ENCODE peak calls at places on chromosome 15, in eight cellular contexts. T, H, N, Y, S, V, F and J are unnamed samples.

GRCh38 chr15:96542130-96542770 is 211.8 kb downstream of the NR2F2 start:
- DNase-seq in T (no peak), H (no peak), N (no peak), Y (no peak), S (no peak), V (no peak), F (no peak), J (no peak)

GRCh38 chr15:46297766-46298165 is 662.9 kb downstream of the SQOR start:
- DNase-seq in T (no peak), H (no peak), N (no peak), Y (no peak), S (no peak), V (no peak), F (no peak), J (no peak)

GRCh38 chr15:47301481-47301880 is 415.8 kb upstream of the SEMA6D start:
- DNase-seq in T (no peak), H (no peak), N (no peak), Y (no peak), S (no peak), V (no peak), F (no peak), J (no peak)

GRCh38 chr15:83854950-83855707 is 201.2 kb downstream of the ADAMTSL3 start:
- DNase-seq in T (peak; percentile 77), H (no peak), N (no peak), Y (peak; percentile 56), S (no peak), V (no peak), F (no peak), J (no peak)

GRCh38 chr15:100216177-100216576 is 125.6 kb downstream of the ADAMTS17 start:
- DNase-seq in T (peak; percentile 59), H (no peak), N (no peak), Y (peak; percentile 36), S (no peak), V (no peak), F (no peak), J (no peak)

GRCh38 chr15:81880314-81880713 is 165.5 kb downstream of the MEX3B start:
- DNase-seq in T (no peak), H (no peak), N (no peak), Y (no peak), S (no peak), V (no peak), F (no peak), J (no peak)

GRCh38 chr15:96893159-96893906 is 562.8 kb downstream of the NR2F2 start:
- DNase-seq in T (peak; percentile 28), H (peak; percentile 80), N (peak; percentile 21), Y (peak; percentile 42), S (no peak), V (no peak), F (no peak), J (no peak)

GRCh38 chr15:63985221-63986184 is 60.8 kb downstream of the DAPK2 start:
- DNase-seq in T (no peak), H (peak; percentile 30), N (no peak), Y (no peak), S (no peak), V (no peak), F (no peak), J (no peak)

GRCh38 chr15:25469377-25469776 is 30.6 kb upstream of the UBE3A start:
- DNase-seq in T (peak; percentile 11), H (no peak), N (peak; percentile 4), Y (peak; percentile 4), S (no peak), V (no peak), F (no peak), J (no peak)

GRCh38 chr15:35991386-35991785 is 445.4 kb upstream of the DPH6 start:
- DNase-seq in T (no peak), H (no peak), N (no peak), Y (no peak), S (no peak), V (no peak), F (no peak), J (no peak)

GRCh38 chr15:52338891-52339290 is 43.3 kb upstream of the MYO5C start:
- DNase-seq in T (no peak), H (no peak), N (no peak), Y (no peak), S (no peak), V (no peak), F (no peak), J (no peak)

GRCh38 chr15:52337198-52337853 is 41.7 kb upstream of the MYO5C start:
- DNase-seq in T (peak; percentile 44), H (peak; percentile 39), N (peak; percentile 79), Y (peak; percentile 53), S (no peak), V (no peak), F (no peak), J (no peak)

GRCh38 chr15:52337961-52338535 is 42.4 kb upstream of the MYO5C start:
- DNase-seq in T (peak; percentile 38), H (peak; percentile 25), N (no peak), Y (peak; percentile 30), S (no peak), V (no peak), F (no peak), J (no peak)

GRCh38 chr15:52334491-52335160 is 39.0 kb upstream of the MYO5C start:
- DNase-seq in T (no peak), H (no peak), N (peak; percentile 91), Y (no peak), S (no peak), V (no peak), F (no peak), J (no peak)

GRCh38 chr15:52336530-52336929 is 40.9 kb upstream of the MYO5C start:
- DNase-seq in T (no peak), H (no peak), N (no peak), Y (no peak), S (no peak), V (no peak), F (no peak), J (no peak)
- TF ChIP-seq CTCF in T (no peak), H (no peak), N (no peak), Y (no peak), S (no peak), V (no peak), F (no peak), J (no peak)

GRCh38 chr15:51727141-51727897 is 10.1 kb downstream of the LYSMD2 start:
- DNase-seq in T (peak; percentile 18), H (no peak), N (no peak), Y (no peak), S (no peak), V (no peak), F (no peak), J (no peak)
- TF ChIP-seq CTCF in T (peak; percentile 41), H (no peak), N (no peak), Y (peak; percentile 41), S (peak; percentile 17), V (no peak), F (peak; percentile 44), J (no peak)

GRCh38 chr15:101669744-101670143 is 17.6 kb upstream of the TM2D3 start:
- DNase-seq in T (peak; percentile 56), H (no peak), N (no peak), Y (peak; percentile 79), S (no peak), V (no peak), F (no peak), J (no peak)

GRCh38 chr15:101662203-101662602 is 10.0 kb upstream of the TM2D3 start:
- DNase-seq in T (no peak), H (no peak), N (no peak), Y (no peak), S (no peak), V (no peak), F (no peak), J (no peak)

GRCh38 chr15:101660005-101660404 is 7.8 kb upstream of the TM2D3 start:
- DNase-seq in T (no peak), H (no peak), N (no peak), Y (no peak), S (no peak), V (no peak), F (no peak), J (no peak)

GRCh38 chr15:101664303-101664913 is 12.2 kb upstream of the TM2D3 start:
- DNase-seq in T (no peak), H (no peak), N (no peak), Y (no peak), S (no peak), V (no peak), F (no peak), J (no peak)
- TF ChIP-seq CTCF in T (peak; percentile 38), H (peak; percentile 13), N (peak; percentile 31), Y (peak; percentile 28), S (peak; percentile 18), V (no peak), F (peak; percentile 29), J (no peak)

DNA sequence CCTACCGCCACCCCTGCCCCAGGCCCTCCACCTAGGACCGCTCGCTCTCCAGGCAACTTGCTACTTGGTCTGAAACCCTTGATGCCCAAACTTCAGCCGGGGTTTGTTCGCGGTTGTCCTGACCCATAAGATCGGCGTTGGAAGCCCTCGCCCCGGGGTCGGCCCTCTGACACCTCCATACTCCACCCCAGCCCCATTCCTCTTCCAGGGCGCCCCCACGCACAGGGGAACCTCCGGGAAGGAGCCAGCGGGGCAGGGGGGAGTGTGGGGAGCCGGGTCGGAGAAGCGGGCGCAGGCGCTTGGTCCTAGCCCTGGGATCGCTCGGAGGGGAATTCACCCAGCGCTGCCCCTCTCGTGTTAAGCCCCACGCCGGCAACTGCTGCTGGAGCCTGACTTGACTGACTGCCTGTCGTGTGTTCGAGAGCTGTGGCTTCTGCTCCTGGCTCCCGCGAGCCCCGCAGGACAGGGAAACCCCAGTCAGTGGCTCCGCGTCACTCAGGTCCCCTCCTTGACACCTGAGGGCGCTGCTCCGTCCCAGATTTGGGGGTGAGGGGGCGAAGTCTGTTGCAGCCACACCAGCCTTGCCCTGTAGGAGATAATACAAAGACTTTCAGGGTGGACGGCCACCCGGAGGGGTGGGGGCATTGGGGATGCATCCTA is 675 bp downstream of the RYR3 start:
- DNase-seq in T (no peak), H (no peak), N (no peak), Y (no peak), S (no peak), V (no peak), F (no peak), J (no peak)
- TF ChIP-seq CTCF in T (no peak), H (no peak), N (no peak), Y (no peak), S (no peak), V (no peak), F (no peak), J (no peak)

DNA sequence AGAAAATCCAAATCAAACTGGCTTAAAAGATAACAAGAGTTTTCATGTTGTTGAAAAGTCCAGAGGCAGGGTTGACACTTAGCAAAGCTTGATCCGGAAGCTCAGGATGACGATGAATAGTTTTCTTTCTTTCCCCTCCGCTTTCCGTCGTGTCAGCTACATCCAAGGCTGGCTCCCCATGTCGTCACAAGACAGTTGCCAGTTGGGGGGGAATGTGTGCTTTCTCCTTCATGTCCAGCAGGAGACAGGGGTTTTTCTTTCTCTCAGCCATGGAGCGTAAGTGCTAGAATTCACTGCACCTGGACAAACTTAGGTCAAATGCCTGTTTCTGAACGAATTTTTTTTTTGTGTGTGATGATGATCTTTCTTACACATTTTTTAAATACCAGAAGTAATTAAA is 273.8 kb upstream of the RGMA start:
- DNase-seq in T (no peak), H (no peak), N (no peak), Y (no peak), S (no peak), V (no peak), F (no peak), J (no peak)
- TF ChIP-seq CTCF in T (no peak), H (no peak), N (no peak), Y (no peak), S (no peak), V (no peak), F (no peak), J (no peak)

GRCh38 chr15:95025924-95026728 is 794.8 kb downstream of the MCTP2 start:
- DNase-seq in T (peak; percentile 74), H (peak; percentile 78), N (peak; percentile 50), Y (peak; percentile 79), S (peak; percentile 46), V (no peak), F (peak; percentile 33), J (peak; percentile 36)
- TF ChIP-seq CTCF in T (peak; percentile 82), H (peak; percentile 76), N (peak; percentile 62), Y (peak; percentile 76), S (peak; percentile 75), V (no peak), F (peak; percentile 85), J (no peak)